ENCODE peak calls at places on chromosome 4, in six cellular contexts. O, D, Z, P, S and Q are unnamed samples.

GRCh38 chr4:113394730-113395530 is 345.5 kb downstream of the ANK2 start:
- DNase-seq in D (peak), S (peak), P (no peak), Z (peak), O (peak), Q (peak)

GRCh38 chr4:174538123-174538875 is 16.0 kb upstream of the HPGD start:
- DNase-seq in O (no peak), Z (peak), P (no peak), D (no peak), S (no peak), Q (peak)

GRCh38 chr4:102808009-102808408 is 19.3 kb downstream of the UBE2D3 start:
- DNase-seq in S (no peak), D (no peak), Z (no peak), P (no peak), O (no peak), Q (no peak)

GRCh38 chr4:82890602-82890912 is 396 bp downstream of the SEC31A start:
- DNase-seq in S (no peak), O (no peak), D (peak), P (no peak), Z (no peak), Q (no peak)

GRCh38 chr4:57110635-57111546 is 706 bp upstream of the IGFBP7 start:
- DNase-seq in D (no peak), O (peak), Z (peak), P (peak), S (peak), Q (peak)

GRCh38 chr4:147491076-147491475 is 10.2 kb downstream of the EDNRA start:
- DNase-seq in O (no peak), S (no peak), D (no peak), P (no peak), Z (no peak), Q (no peak)

GRCh38 chr4:78370625-78371372 is 180.8 kb upstream of the ANXA3 start:
- DNase-seq in P (no peak), D (no peak), O (no peak), Z (no peak), S (no peak), Q (no peak)

GRCh38 chr4:39526810-39527295 is 386 bp downstream of the UGDH start:
- DNase-seq in O (no peak), D (no peak), P (no peak), S (no peak), Z (peak), Q (peak)

GRCh38 chr4:43932448-43932847 is 516.2 kb downstream of the KCTD8 start:
- DNase-seq in P (no peak), S (no peak), Z (no peak), O (no peak), D (no peak), Q (no peak)

GRCh38 chr4:182843813-182844325 is 73.3 kb downstream of the DCTD start:
- DNase-seq in P (no peak), Z (no peak), O (no peak), D (no peak), S (no peak), Q (no peak)

GRCh38 chr4:31613946-31614623 is 893.9 kb downstream of the PCDH7 start:
- DNase-seq in Z (no peak), S (peak), O (no peak), P (peak), D (no peak), Q (no peak)

GRCh38 chr4:117225441-117225840 is 140.1 kb upstream of the TRAM1L1 start:
- DNase-seq in S (no peak), D (no peak), P (no peak), Z (no peak), O (no peak), Q (no peak)

GRCh38 chr4:13656569-13656988 is 29.1 kb upstream of the BOD1L1 start:
- DNase-seq in D (peak), P (peak), Z (peak), S (peak), O (peak), Q (peak)

GRCh38 chr4:104901438-104901837 is 245.2 kb upstream of the TET2 start:
- DNase-seq in Z (peak), O (no peak), S (peak), D (no peak), P (no peak), Q (no peak)
- TF ChIP-seq CTCF in Z (no peak), O (no peak), S (peak), D (no peak), P (no peak), Q (no peak)

GRCh38 chr4:108118505-108118904 is 50.2 kb downstream of the LEF1 start:
- DNase-seq in P (no peak), S (peak), D (peak), O (no peak), Z (peak), Q (peak)
- TF ChIP-seq CTCF in P (no peak), S (no peak), D (no peak), O (no peak), Z (no peak), Q (no peak)

GRCh38 chr4:14790487-14790886 is 211.8 kb upstream of the CPEB2 start:
- DNase-seq in D (no peak), Z (peak), S (no peak), P (no peak), O (no peak), Q (no peak)

GRCh38 chr4:14787894-14788293 is 214.4 kb upstream of the CPEB2 start:
- DNase-seq in D (no peak), Z (peak), S (no peak), O (no peak), P (peak), Q (no peak)

GRCh38 chr4:14787221-14787620 is 215.1 kb upstream of the CPEB2 start:
- DNase-seq in S (no peak), P (no peak), D (no peak), Z (no peak), O (no peak), Q (no peak)

GRCh38 chr4:14792702-14793227 is 209.5 kb upstream of the CPEB2 start:
- DNase-seq in Z (no peak), D (no peak), S (peak), P (no peak), O (no peak), Q (no peak)
- TF ChIP-seq CTCF in Z (no peak), D (no peak), S (no peak), P (no peak), O (no peak), Q (no peak)

GRCh38 chr4:89077806-89078205 is 20.8 kb upstream of the FAM13A start:
- DNase-seq in S (no peak), O (no peak), P (no peak), D (no peak), Z (no peak), Q (no peak)
- TF ChIP-seq CTCF in S (no peak), O (no peak), P (no peak), D (no peak), Z (no peak), Q (no peak)

DNA sequence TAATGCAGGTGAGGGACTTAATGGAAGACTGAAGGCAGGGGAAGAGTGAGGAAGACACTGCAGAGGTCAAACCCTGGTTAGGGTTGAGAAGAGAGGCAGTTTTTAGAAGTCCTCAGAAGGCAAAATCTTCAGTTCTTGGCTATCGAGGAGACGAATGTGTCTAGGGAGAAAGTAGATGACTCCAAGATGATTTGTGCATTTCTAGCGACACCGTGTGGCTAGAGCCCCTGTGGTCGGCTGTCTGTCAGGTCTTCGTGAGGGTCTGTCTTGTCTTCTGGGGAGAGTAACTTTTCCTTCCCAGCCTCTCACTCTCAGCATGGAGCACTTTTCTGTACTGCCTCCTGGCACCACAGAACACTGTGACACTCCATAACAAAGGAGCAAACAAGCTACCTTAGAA is 458.1 kb downstream of the STIM2 start:
- DNase-seq in D (peak), S (peak), P (peak), Z (peak), O (peak), Q (peak)
- TF ChIP-seq CTCF in D (peak), S (peak), P (peak), Z (peak), O (no peak), Q (peak)

GRCh38 chr4:20311863-20312262 is 60.2 kb downstream of the SLIT2 start:
- DNase-seq in O (no peak), D (no peak), Z (no peak), P (no peak), S (peak), Q (no peak)
- TF ChIP-seq CTCF in O (no peak), D (no peak), Z (no peak), P (no peak), S (no peak), Q (no peak)

DNA sequence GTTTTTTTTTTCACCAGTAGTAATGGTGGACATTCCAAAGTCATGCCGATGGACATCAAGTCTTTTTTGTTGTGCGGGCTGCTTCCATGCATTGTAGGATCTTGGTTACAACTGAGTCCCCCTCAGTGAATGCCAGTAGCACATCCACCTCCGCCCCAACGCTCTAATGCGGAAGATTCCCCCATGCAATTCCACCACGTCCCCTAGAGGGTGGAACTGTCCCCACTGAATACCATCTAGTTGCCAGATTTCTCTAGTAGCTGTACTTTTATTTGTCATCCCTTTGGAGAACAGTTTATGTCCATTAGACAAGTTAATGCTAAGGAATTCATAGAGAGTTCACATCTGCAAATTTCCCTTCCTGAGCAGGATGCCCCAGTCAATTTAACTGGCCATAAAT is 6.7 kb downstream of the SHISA3 start:
- DNase-seq in S (no peak), Z (no peak), O (no peak), D (peak), P (peak), Q (no peak)
- TF ChIP-seq CTCF in S (no peak), Z (no peak), O (no peak), D (no peak), P (peak), Q (no peak)

GRCh38 chr4:132614682-132615081 is 534.4 kb upstream of the PCDH10 start:
- DNase-seq in O (no peak), Z (no peak), D (no peak), P (no peak), S (peak), Q (no peak)
- TF ChIP-seq CTCF in O (no peak), Z (no peak), D (no peak), P (peak), S (peak), Q (no peak)

DNA sequence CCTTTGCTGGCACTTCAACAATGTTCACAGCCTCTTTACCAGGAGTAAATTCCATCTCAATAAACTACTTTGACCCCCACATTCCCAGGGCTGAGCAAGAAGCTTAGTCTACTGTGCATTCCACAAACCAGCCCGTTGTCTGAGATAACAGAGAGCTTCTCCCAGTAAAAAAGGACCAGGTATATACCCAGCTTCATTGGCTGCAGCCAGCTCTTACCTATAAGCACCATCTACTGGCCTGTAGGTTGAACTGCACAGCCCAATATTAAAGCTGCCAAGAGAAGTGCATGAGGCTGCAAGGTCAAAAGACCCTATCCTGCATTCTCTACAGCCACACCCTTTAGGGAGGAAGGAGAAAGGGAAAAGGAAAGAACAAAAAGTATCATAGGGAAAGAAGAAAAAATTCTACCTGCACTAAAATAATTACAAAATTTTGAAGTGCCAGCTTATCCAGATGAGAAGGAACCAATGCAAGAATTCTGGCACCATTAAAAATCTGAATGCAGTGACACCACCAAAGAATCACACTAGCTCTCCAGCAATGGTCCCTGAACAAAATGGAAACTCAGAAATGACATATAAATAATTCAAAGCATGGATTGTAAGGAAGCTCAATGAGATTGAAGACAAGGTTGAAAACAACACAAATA is 45.7 kb upstream of the INTU start:
- DNase-seq in Z (peak), P (peak), D (peak), O (no peak), S (peak), Q (peak)
- TF ChIP-seq CTCF in Z (peak), P (peak), D (peak), O (peak), S (peak), Q (peak)

GRCh38 chr4:36399762-36400353 is 118.4 kb downstream of the DTHD1 start:
- DNase-seq in S (peak), Z (peak), D (no peak), O (peak), P (peak), Q (no peak)
- TF ChIP-seq CTCF in S (peak), Z (peak), D (peak), O (peak), P (no peak), Q (peak)